ENCODE peak calls at places on chromosomes 12 and 14, in ten cellular contexts. One of them, this sample, is unnamed.

GRCh38 chr12:77433799-77434198 is 368.4 kb upstream of the E2F7 start:
- DNase-seq in GM12864: no peak
- DNase-seq in Calu3: no peak
- DNase-seq in kidney tubule cell: no peak
- DNase-seq in stimulated activated CD8-positive, alpha-beta memory T cell treated with anti-CD3 and anti-CD28 coated beads, Interleukin-7, amount 100 ng/mL, for 4 hours: no peak
- DNase-seq in NCI-H1105: no peak
- DNase-seq in RPMI7951: no peak
- DNase-seq in kidney glomerular epithelial cell: peak; percentile 1
- DNase-seq in NCI-H1092 treated with DMSO at 0.1 percent for 48 hours: no peak
- DNase-seq in GM04504: no peak
- DNase-seq in this sample: no peak

GRCh38 chr12:125148316-125148715 is 83.1 kb downstream of the AACS start:
- DNase-seq in GM12864: no peak
- DNase-seq in NCI-H1092 treated with DMSO at 0.1 percent for 48 hours: no peak
- DNase-seq in stimulated activated CD8-positive, alpha-beta memory T cell treated with anti-CD3 and anti-CD28 coated beads, Interleukin-7, amount 100 ng/mL, for 4 hours: no peak
- DNase-seq in kidney glomerular epithelial cell: no peak
- DNase-seq in GM04504: no peak
- DNase-seq in kidney tubule cell: no peak
- DNase-seq in Calu3: no peak
- DNase-seq in NCI-H1105: no peak
- DNase-seq in RPMI7951: no peak
- DNase-seq in this sample: no peak

GRCh38 chr12:44848771-44849085 is 27.4 kb downstream of the NELL2 start:
- DNase-seq in kidney tubule cell: no peak
- DNase-seq in Calu3: no peak
- DNase-seq in NCI-H1105: no peak
- DNase-seq in GM04504: no peak
- DNase-seq in stimulated activated CD8-positive, alpha-beta memory T cell treated with anti-CD3 and anti-CD28 coated beads, Interleukin-7, amount 100 ng/mL, for 4 hours: no peak
- DNase-seq in GM12864: peak; percentile 16
- DNase-seq in RPMI7951: no peak
- DNase-seq in NCI-H1092 treated with DMSO at 0.1 percent for 48 hours: no peak
- DNase-seq in kidney glomerular epithelial cell: no peak
- DNase-seq in this sample: no peak

GRCh38 chr12:19869413-19869812 is 430.1 kb downstream of the AEBP2 start:
- DNase-seq in GM04504: no peak
- DNase-seq in NCI-H1105: no peak
- DNase-seq in NCI-H1092 treated with DMSO at 0.1 percent for 48 hours: no peak
- DNase-seq in RPMI7951: no peak
- DNase-seq in Calu3: no peak
- DNase-seq in GM12864: no peak
- DNase-seq in kidney tubule cell: no peak
- DNase-seq in stimulated activated CD8-positive, alpha-beta memory T cell treated with anti-CD3 and anti-CD28 coated beads, Interleukin-7, amount 100 ng/mL, for 4 hours: no peak
- DNase-seq in kidney glomerular epithelial cell: no peak
- DNase-seq in this sample: no peak

GRCh38 chr14:24311837-24312615 is 724 bp downstream of the LTB4R start:
- DNase-seq in GM04504: no peak
- DNase-seq in kidney tubule cell: peak; percentile 49
- DNase-seq in kidney glomerular epithelial cell: no peak
- DNase-seq in GM12864: no peak
- DNase-seq in RPMI7951: no peak
- DNase-seq in NCI-H1105: no peak
- DNase-seq in stimulated activated CD8-positive, alpha-beta memory T cell treated with anti-CD3 and anti-CD28 coated beads, Interleukin-7, amount 100 ng/mL, for 4 hours: no peak
- DNase-seq in Calu3: no peak
- DNase-seq in NCI-H1092 treated with DMSO at 0.1 percent for 48 hours: no peak
- DNase-seq in this sample: no peak

GRCh38 chr12:117277875-117278274 is 83.6 kb downstream of the NOS1 start:
- DNase-seq in GM04504: no peak
- DNase-seq in RPMI7951: no peak
- DNase-seq in NCI-H1092 treated with DMSO at 0.1 percent for 48 hours: no peak
- DNase-seq in kidney glomerular epithelial cell: no peak
- DNase-seq in GM12864: no peak
- DNase-seq in stimulated activated CD8-positive, alpha-beta memory T cell treated with anti-CD3 and anti-CD28 coated beads, Interleukin-7, amount 100 ng/mL, for 4 hours: no peak
- DNase-seq in Calu3: no peak
- DNase-seq in kidney tubule cell: no peak
- DNase-seq in NCI-H1105: no peak
- DNase-seq in this sample: no peak

GRCh38 chr14:32167907-32168306 is 33.9 kb upstream of the RNU6-7 start:
- DNase-seq in NCI-H1105: no peak
- DNase-seq in stimulated activated CD8-positive, alpha-beta memory T cell treated with anti-CD3 and anti-CD28 coated beads, Interleukin-7, amount 100 ng/mL, for 4 hours: no peak
- DNase-seq in kidney tubule cell: peak; percentile 90
- DNase-seq in kidney glomerular epithelial cell: peak; percentile 22
- DNase-seq in Calu3: no peak
- DNase-seq in RPMI7951: no peak
- DNase-seq in GM12864: no peak
- DNase-seq in NCI-H1092 treated with DMSO at 0.1 percent for 48 hours: no peak
- DNase-seq in GM04504: no peak
- DNase-seq in this sample: no peak

GRCh38 chr14:73059326-73059725 is 992 bp downstream of the RBM25 start:
- DNase-seq in GM12864: no peak
- DNase-seq in kidney glomerular epithelial cell: peak; percentile 40
- DNase-seq in NCI-H1092 treated with DMSO at 0.1 percent for 48 hours: peak; percentile 15
- DNase-seq in Calu3: no peak
- DNase-seq in RPMI7951: peak; percentile 3
- DNase-seq in GM04504: no peak
- DNase-seq in NCI-H1105: no peak
- DNase-seq in stimulated activated CD8-positive, alpha-beta memory T cell treated with anti-CD3 and anti-CD28 coated beads, Interleukin-7, amount 100 ng/mL, for 4 hours: no peak
- DNase-seq in kidney tubule cell: no peak
- DNase-seq in this sample: no peak

GRCh38 chr12:22121224-22121623 is 75.2 kb downstream of the CMAS start:
- DNase-seq in RPMI7951: no peak
- DNase-seq in NCI-H1105: no peak
- DNase-seq in GM12864: no peak
- DNase-seq in NCI-H1092 treated with DMSO at 0.1 percent for 48 hours: no peak
- DNase-seq in kidney tubule cell: no peak
- DNase-seq in kidney glomerular epithelial cell: no peak
- DNase-seq in stimulated activated CD8-positive, alpha-beta memory T cell treated with anti-CD3 and anti-CD28 coated beads, Interleukin-7, amount 100 ng/mL, for 4 hours: no peak
- DNase-seq in GM04504: no peak
- DNase-seq in Calu3: peak; percentile 41
- DNase-seq in this sample: no peak

GRCh38 chr12:19893514-19893913 is 454.2 kb downstream of the AEBP2 start:
- DNase-seq in GM04504: no peak
- DNase-seq in GM12864: no peak
- DNase-seq in NCI-H1105: no peak
- DNase-seq in RPMI7951: peak; percentile 49
- DNase-seq in stimulated activated CD8-positive, alpha-beta memory T cell treated with anti-CD3 and anti-CD28 coated beads, Interleukin-7, amount 100 ng/mL, for 4 hours: no peak
- DNase-seq in Calu3: no peak
- DNase-seq in kidney tubule cell: peak; percentile 9
- DNase-seq in NCI-H1092 treated with DMSO at 0.1 percent for 48 hours: no peak
- DNase-seq in kidney glomerular epithelial cell: peak; percentile 16
- DNase-seq in this sample: no peak

GRCh38 chr14:96039633-96040311 is 610 bp downstream of the C14orf132 start:
- DNase-seq in NCI-H1105: no peak
- DNase-seq in Calu3: no peak
- DNase-seq in kidney tubule cell: no peak
- DNase-seq in stimulated activated CD8-positive, alpha-beta memory T cell treated with anti-CD3 and anti-CD28 coated beads, Interleukin-7, amount 100 ng/mL, for 4 hours: no peak
- DNase-seq in GM12864: no peak
- DNase-seq in kidney glomerular epithelial cell: no peak
- DNase-seq in NCI-H1092 treated with DMSO at 0.1 percent for 48 hours: peak; percentile 56
- DNase-seq in GM04504: peak; percentile 8
- DNase-seq in RPMI7951: peak; percentile 41
- DNase-seq in this sample: peak; percentile 48

GRCh38 chr14:67464377-67464776 is 24.1 kb downstream of the TMEM229B start:
- DNase-seq in NCI-H1092 treated with DMSO at 0.1 percent for 48 hours: no peak
- DNase-seq in kidney glomerular epithelial cell: no peak
- DNase-seq in GM04504: no peak
- DNase-seq in RPMI7951: no peak
- DNase-seq in NCI-H1105: no peak
- DNase-seq in stimulated activated CD8-positive, alpha-beta memory T cell treated with anti-CD3 and anti-CD28 coated beads, Interleukin-7, amount 100 ng/mL, for 4 hours: no peak
- DNase-seq in GM12864: no peak
- DNase-seq in Calu3: no peak
- DNase-seq in kidney tubule cell: no peak
- DNase-seq in this sample: no peak

GRCh38 chr14:104111301-104112112 is 26.0 kb downstream of the ASPG start:
- DNase-seq in GM12864: no peak
- DNase-seq in kidney glomerular epithelial cell: no peak
- DNase-seq in kidney tubule cell: no peak
- DNase-seq in NCI-H1092 treated with DMSO at 0.1 percent for 48 hours: no peak
- DNase-seq in Calu3: peak; percentile 2
- DNase-seq in stimulated activated CD8-positive, alpha-beta memory T cell treated with anti-CD3 and anti-CD28 coated beads, Interleukin-7, amount 100 ng/mL, for 4 hours: no peak
- DNase-seq in NCI-H1105: no peak
- DNase-seq in RPMI7951: no peak
- DNase-seq in GM04504: no peak
- DNase-seq in this sample: no peak

GRCh38 chr12:8018666-8019581 is 13.6 kb upstream of the FOXJ2 start:
- DNase-seq in NCI-H1105: no peak
- DNase-seq in RPMI7951: no peak
- DNase-seq in stimulated activated CD8-positive, alpha-beta memory T cell treated with anti-CD3 and anti-CD28 coated beads, Interleukin-7, amount 100 ng/mL, for 4 hours: no peak
- DNase-seq in GM04504: no peak
- DNase-seq in NCI-H1092 treated with DMSO at 0.1 percent for 48 hours: peak; percentile 37
- DNase-seq in Calu3: peak; percentile 34
- DNase-seq in GM12864: no peak
- DNase-seq in kidney glomerular epithelial cell: no peak
- DNase-seq in kidney tubule cell: no peak
- DNase-seq in this sample: no peak

GRCh38 chr12:102468261-102468940 is 12.0 kb downstream of the IGF1 start:
- DNase-seq in NCI-H1105: no peak
- DNase-seq in RPMI7951: no peak
- DNase-seq in kidney glomerular epithelial cell: no peak
- DNase-seq in NCI-H1092 treated with DMSO at 0.1 percent for 48 hours: no peak
- DNase-seq in GM04504: no peak
- DNase-seq in stimulated activated CD8-positive, alpha-beta memory T cell treated with anti-CD3 and anti-CD28 coated beads, Interleukin-7, amount 100 ng/mL, for 4 hours: no peak
- DNase-seq in GM12864: no peak
- DNase-seq in Calu3: no peak
- DNase-seq in kidney tubule cell: no peak
- DNase-seq in this sample: no peak

GRCh38 chr12:100153131-100153530 is 10.5 kb upstream of the BLTP3B start:
- DNase-seq in kidney glomerular epithelial cell: no peak
- DNase-seq in NCI-H1092 treated with DMSO at 0.1 percent for 48 hours: no peak
- DNase-seq in kidney tubule cell: no peak
- DNase-seq in GM12864: no peak
- DNase-seq in GM04504: no peak
- DNase-seq in Calu3: no peak
- DNase-seq in stimulated activated CD8-positive, alpha-beta memory T cell treated with anti-CD3 and anti-CD28 coated beads, Interleukin-7, amount 100 ng/mL, for 4 hours: no peak
- DNase-seq in RPMI7951: no peak
- DNase-seq in NCI-H1105: no peak
- DNase-seq in this sample: no peak

GRCh38 chr14:105411017-105411941 is 8.3 kb upstream of the MTA1 start:
- DNase-seq in kidney tubule cell: peak; percentile 70
- DNase-seq in GM12864: no peak
- DNase-seq in stimulated activated CD8-positive, alpha-beta memory T cell treated with anti-CD3 and anti-CD28 coated beads, Interleukin-7, amount 100 ng/mL, for 4 hours: no peak
- DNase-seq in kidney glomerular epithelial cell: no peak
- DNase-seq in Calu3: peak; percentile 60
- DNase-seq in GM04504: no peak
- DNase-seq in NCI-H1105: peak; percentile 50
- DNase-seq in RPMI7951: peak; percentile 46
- DNase-seq in NCI-H1092 treated with DMSO at 0.1 percent for 48 hours: peak; percentile 8
- DNase-seq in this sample: peak; percentile 52

GRCh38 chr14:64707661-64708060 is 3.4 kb downstream of the PLEKHG3 start:
- DNase-seq in kidney tubule cell: peak; percentile 92
- DNase-seq in kidney glomerular epithelial cell: peak; percentile 50
- DNase-seq in NCI-H1092 treated with DMSO at 0.1 percent for 48 hours: no peak
- DNase-seq in Calu3: peak; percentile 44
- DNase-seq in RPMI7951: peak; percentile 77
- DNase-seq in GM04504: no peak
- DNase-seq in NCI-H1105: no peak
- DNase-seq in stimulated activated CD8-positive, alpha-beta memory T cell treated with anti-CD3 and anti-CD28 coated beads, Interleukin-7, amount 100 ng/mL, for 4 hours: no peak
- DNase-seq in GM12864: no peak
- DNase-seq in this sample: no peak

GRCh38 chr14:81625343-81625742 is 91.7 kb upstream of the SEL1L start:
- DNase-seq in GM04504: no peak
- DNase-seq in NCI-H1092 treated with DMSO at 0.1 percent for 48 hours: peak; percentile 53
- DNase-seq in GM12864: no peak
- DNase-seq in NCI-H1105: peak; percentile 41
- DNase-seq in kidney glomerular epithelial cell: peak; percentile 54
- DNase-seq in RPMI7951: peak; percentile 20
- DNase-seq in Calu3: no peak
- DNase-seq in stimulated activated CD8-positive, alpha-beta memory T cell treated with anti-CD3 and anti-CD28 coated beads, Interleukin-7, amount 100 ng/mL, for 4 hours: no peak
- DNase-seq in kidney tubule cell: peak; percentile 39
- DNase-seq in this sample: peak; percentile 65

GRCh38 chr12:93032748-93033147 is 103.7 kb upstream of the EEA1 start:
- DNase-seq in NCI-H1092 treated with DMSO at 0.1 percent for 48 hours: no peak
- DNase-seq in stimulated activated CD8-positive, alpha-beta memory T cell treated with anti-CD3 and anti-CD28 coated beads, Interleukin-7, amount 100 ng/mL, for 4 hours: no peak
- DNase-seq in GM04504: no peak
- DNase-seq in kidney tubule cell: no peak
- DNase-seq in RPMI7951: peak; percentile 13
- DNase-seq in NCI-H1105: no peak
- DNase-seq in GM12864: no peak
- DNase-seq in Calu3: no peak
- DNase-seq in kidney glomerular epithelial cell: no peak
- DNase-seq in this sample: no peak

GRCh38 chr12:106840217-106840616 is 65.7 kb downstream of the RIC8B start:
- DNase-seq in kidney tubule cell: peak; percentile 87
- DNase-seq in kidney glomerular epithelial cell: peak; percentile 96
- DNase-seq in Calu3: peak; percentile 36
- DNase-seq in NCI-H1092 treated with DMSO at 0.1 percent for 48 hours: peak; percentile 6
- DNase-seq in stimulated activated CD8-positive, alpha-beta memory T cell treated with anti-CD3 and anti-CD28 coated beads, Interleukin-7, amount 100 ng/mL, for 4 hours: no peak
- DNase-seq in GM04504: peak; percentile 14
- DNase-seq in NCI-H1105: no peak
- DNase-seq in RPMI7951: peak; percentile 15
- DNase-seq in GM12864: no peak
- DNase-seq in this sample: no peak

GRCh38 chr12:131482199-131482598 is 228.7 kb upstream of the SFSWAP start:
- DNase-seq in Calu3: no peak
- DNase-seq in NCI-H1092 treated with DMSO at 0.1 percent for 48 hours: no peak
- DNase-seq in kidney tubule cell: no peak
- DNase-seq in stimulated activated CD8-positive, alpha-beta memory T cell treated with anti-CD3 and anti-CD28 coated beads, Interleukin-7, amount 100 ng/mL, for 4 hours: no peak
- DNase-seq in GM12864: no peak
- DNase-seq in NCI-H1105: no peak
- DNase-seq in kidney glomerular epithelial cell: no peak
- DNase-seq in RPMI7951: no peak
- DNase-seq in GM04504: no peak
- DNase-seq in this sample: no peak

GRCh38 chr12:80166751-80167150 is 67.4 kb downstream of the OTOGL start:
- DNase-seq in Calu3: no peak
- DNase-seq in RPMI7951: no peak
- DNase-seq in kidney tubule cell: no peak
- DNase-seq in NCI-H1092 treated with DMSO at 0.1 percent for 48 hours: no peak
- DNase-seq in kidney glomerular epithelial cell: no peak
- DNase-seq in stimulated activated CD8-positive, alpha-beta memory T cell treated with anti-CD3 and anti-CD28 coated beads, Interleukin-7, amount 100 ng/mL, for 4 hours: no peak
- DNase-seq in GM12864: no peak
- DNase-seq in GM04504: no peak
- DNase-seq in NCI-H1105: no peak
- DNase-seq in this sample: no peak

GRCh38 chr12:34402899-34403705 is 380.8 kb downstream of the ALG10 start:
- DNase-seq in kidney tubule cell: no peak
- DNase-seq in kidney glomerular epithelial cell: no peak
- DNase-seq in Calu3: no peak
- DNase-seq in NCI-H1092 treated with DMSO at 0.1 percent for 48 hours: no peak
- DNase-seq in GM12864: no peak
- DNase-seq in RPMI7951: no peak
- DNase-seq in NCI-H1105: no peak
- DNase-seq in stimulated activated CD8-positive, alpha-beta memory T cell treated with anti-CD3 and anti-CD28 coated beads, Interleukin-7, amount 100 ng/mL, for 4 hours: no peak
- DNase-seq in GM04504: no peak
- DNase-seq in this sample: no peak

GRCh38 chr12:75721231-75721641 is 209.8 kb upstream of the KRR1 start:
- DNase-seq in NCI-H1092 treated with DMSO at 0.1 percent for 48 hours: peak; percentile 55
- DNase-seq in kidney glomerular epithelial cell: no peak
- DNase-seq in stimulated activated CD8-positive, alpha-beta memory T cell treated with anti-CD3 and anti-CD28 coated beads, Interleukin-7, amount 100 ng/mL, for 4 hours: no peak
- DNase-seq in RPMI7951: peak; percentile 67
- DNase-seq in kidney tubule cell: no peak
- DNase-seq in GM04504: no peak
- DNase-seq in NCI-H1105: no peak
- DNase-seq in Calu3: no peak
- DNase-seq in GM12864: no peak
- DNase-seq in this sample: no peak

GRCh38 chr12:104063712-104064030 is 660 bp upstream of the HCFC2 start:
- DNase-seq in kidney glomerular epithelial cell: peak; percentile 44
- DNase-seq in GM04504: no peak
- DNase-seq in stimulated activated CD8-positive, alpha-beta memory T cell treated with anti-CD3 and anti-CD28 coated beads, Interleukin-7, amount 100 ng/mL, for 4 hours: no peak
- DNase-seq in NCI-H1092 treated with DMSO at 0.1 percent for 48 hours: peak; percentile 40
- DNase-seq in RPMI7951: peak; percentile 53
- DNase-seq in kidney tubule cell: peak; percentile 49
- DNase-seq in NCI-H1105: peak; percentile 26
- DNase-seq in GM12864: no peak
- DNase-seq in Calu3: no peak
- DNase-seq in this sample: no peak

GRCh38 chr12:68373836-68374314 is 41.7 kb upstream of the MDM1 start:
- DNase-seq in NCI-H1105: no peak
- DNase-seq in stimulated activated CD8-positive, alpha-beta memory T cell treated with anti-CD3 and anti-CD28 coated beads, Interleukin-7, amount 100 ng/mL, for 4 hours: no peak
- DNase-seq in RPMI7951: no peak
- DNase-seq in kidney tubule cell: no peak
- DNase-seq in kidney glomerular epithelial cell: no peak
- DNase-seq in Calu3: no peak
- DNase-seq in GM04504: no peak
- DNase-seq in NCI-H1092 treated with DMSO at 0.1 percent for 48 hours: no peak
- DNase-seq in GM12864: peak; percentile 64
- DNase-seq in this sample: no peak

This sample was measured in NCI-H2171.